ENCODE peak calls at places on chromosomes 13 and 19, in five cellular contexts. O, J, N, U and A are unnamed samples.

GRCh38 chr13:30418886-30419459 is 3.3 kb upstream of the UBE2L5 start:
- DNase-seq in O (no peak), U (no peak), J (no peak), N (no peak), A (no peak)

GRCh38 chr19:33501957-33502356 is 19.6 kb downstream of the PEPD start:
- DNase-seq in N (no peak), O (no peak), U (no peak), J (no peak), A (no peak)

GRCh38 chr19:49906879-49907564 is 10.3 kb upstream of the IL4I1 start:
- DNase-seq in J (no peak), U (no peak), O (no peak), N (no peak), A (no peak)

GRCh38 chr19:20928371-20928770 is 5.3 kb downstream of the ZNF85 start:
- DNase-seq in O (no peak), U (no peak), N (peak; percentile 23), J (no peak), A (peak; percentile 9)

GRCh38 chr13:23349127-23349897 is 84.2 kb downstream of the SACS start:
- DNase-seq in J (no peak), O (no peak), U (no peak), N (no peak), A (no peak)

GRCh38 chr13:72953391-72953960 is 105.3 kb upstream of the KLF5 start:
- DNase-seq in O (no peak), N (no peak), J (no peak), U (no peak), A (no peak)

GRCh38 chr19:21581646-21582045 is 76.2 kb downstream of the ZNF429 start:
- DNase-seq in N (no peak), O (no peak), U (no peak), J (no peak), A (no peak)

GRCh38 chr13:79245937-79246574 is 160.0 kb downstream of the RBM26 start:
- DNase-seq in J (no peak), U (no peak), N (no peak), O (no peak), A (peak; percentile 38)

GRCh38 chr19:11420894-11421606 is 1.9 kb upstream of the RGL3 start:
- DNase-seq in N (peak; percentile 86), J (peak; percentile 37), O (no peak), U (no peak), A (no peak)

GRCh38 chr19:29672933-29673336 is 7.7 kb downstream of the PLEKHF1 start:
- DNase-seq in U (no peak), J (no peak), N (no peak), O (no peak), A (no peak)

GRCh38 chr19:34489175-34489574 is 7.6 kb downstream of the WTIP start:
- DNase-seq in U (no peak), O (no peak), J (no peak), N (no peak), A (no peak)

GRCh38 chr19:41366089-41366488 is 2.1 kb upstream of the B9D2 start:
- DNase-seq in O (no peak), N (no peak), J (no peak), U (no peak), A (peak; percentile 35)

GRCh38 chr19:58086825-58087710 is 11.0 kb downstream of the ZSCAN18 start:
- DNase-seq in O (no peak), U (no peak), J (no peak), N (no peak), A (no peak)

GRCh38 chr13:44884076-44884729 is 105.1 kb downstream of the NUFIP1 start:
- DNase-seq in O (no peak), J (no peak), N (no peak), U (no peak), A (no peak)

GRCh38 chr13:100848304-100848703 is 173.7 kb upstream of the TMTC4 start:
- DNase-seq in U (no peak), O (no peak), N (peak; percentile 58), J (no peak), A (no peak)

GRCh38 chr13:65964672-65965071 is 1265.5 kb downstream of the PCDH9 start:
- DNase-seq in U (no peak), N (no peak), O (no peak), J (no peak), A (no peak)

GRCh38 chr19:47230122-47230920 is 678 bp downstream of the BBC3 start:
- DNase-seq in U (peak; percentile 69), J (no peak), N (peak; percentile 93), O (no peak), A (peak; percentile 64)

DNA sequence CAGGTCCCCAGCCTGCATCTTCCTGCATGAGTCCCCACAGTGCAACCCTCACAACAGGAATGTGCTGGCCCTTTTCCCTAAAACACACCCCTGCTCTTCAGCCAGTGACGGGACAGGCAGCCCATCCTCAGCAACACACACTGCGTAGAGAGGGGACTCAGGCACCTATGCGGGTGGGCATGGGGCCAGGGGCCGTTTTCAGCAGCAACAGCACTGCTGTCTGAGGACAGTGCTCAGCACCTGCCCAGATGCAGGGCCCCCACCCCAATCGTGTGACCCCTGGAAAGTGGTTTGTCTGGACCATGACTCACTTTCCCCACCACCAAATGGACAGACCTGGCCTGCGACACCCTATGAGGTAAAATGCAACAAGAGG is 28.0 kb upstream of the ISYNA1 start:
- DNase-seq in J (no peak), U (no peak), N (no peak), O (no peak), A (no peak)
- H3K4me1 ChIP-seq in J (peaks cover 68% of the 10 kb centered on the region), U (peaks cover 5% of the 10 kb centered on the region), N (peaks cover 1% of the 10 kb centered on the region), O (peaks cover 33% of the 10 kb centered on the region), A (no peaks in the 10 kb centered on the region)

DNA sequence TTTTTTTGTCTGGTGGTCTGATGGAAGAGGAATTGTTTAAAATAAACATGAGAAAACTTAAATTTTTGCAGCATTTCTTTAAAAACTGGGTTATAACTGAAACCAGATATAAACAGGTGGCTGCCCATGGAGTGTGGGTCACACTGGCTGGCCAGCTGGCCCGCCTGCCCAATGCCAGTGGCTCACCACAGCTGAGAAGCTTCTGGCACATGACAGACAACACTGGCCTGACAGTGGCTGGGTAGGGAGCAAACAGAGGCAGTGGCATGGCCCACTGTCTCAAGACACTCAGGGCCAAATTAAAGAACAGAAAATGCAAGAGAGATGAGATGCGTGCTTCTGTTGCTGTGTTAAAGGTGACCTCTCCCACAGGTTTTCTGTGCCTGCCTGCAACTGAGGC is 3.1 kb upstream of the SLC35E1 start:
- DNase-seq in J (no peak), N (no peak), U (no peak), O (no peak), A (no peak)
- H3K4me1 ChIP-seq in J (peaks cover 22% of the 10 kb centered on the region), N (no peaks in the 10 kb centered on the region), U (no peaks in the 10 kb centered on the region), O (peaks cover 10% of the 10 kb centered on the region), A (peaks cover 12% of the 10 kb centered on the region)

GRCh38 chr13:40648841-40649240 is 17.6 kb downstream of the FOXO1 start:
- DNase-seq in N (no peak), J (no peak), U (no peak), O (no peak), A (no peak)
- H3K4me1 ChIP-seq in N (peaks cover 12% of the 10 kb centered on the region), J (peaks cover 67% of the 10 kb centered on the region), U (peaks cover 7% of the 10 kb centered on the region), O (no peaks in the 10 kb centered on the region), A (peaks cover 8% of the 10 kb centered on the region)

GRCh38 chr19:19602713-19603320 is 15.7 kb downstream of the PBX4 start:
- DNase-seq in J (no peak), U (no peak), N (no peak), O (no peak), A (no peak)

GRCh38 chr19:19606021-19606420 is 12.5 kb downstream of the PBX4 start:
- DNase-seq in O (no peak), J (no peak), U (no peak), N (no peak), A (peak; percentile 24)

GRCh38 chr19:19600793-19601346 is 17.6 kb downstream of the PBX4 start:
- DNase-seq in U (no peak), J (no peak), N (no peak), O (no peak), A (no peak)

GRCh38 chr19:19599190-19599535 is 19.3 kb downstream of the PBX4 start:
- DNase-seq in O (no peak), U (no peak), N (no peak), J (no peak), A (no peak)

DNA sequence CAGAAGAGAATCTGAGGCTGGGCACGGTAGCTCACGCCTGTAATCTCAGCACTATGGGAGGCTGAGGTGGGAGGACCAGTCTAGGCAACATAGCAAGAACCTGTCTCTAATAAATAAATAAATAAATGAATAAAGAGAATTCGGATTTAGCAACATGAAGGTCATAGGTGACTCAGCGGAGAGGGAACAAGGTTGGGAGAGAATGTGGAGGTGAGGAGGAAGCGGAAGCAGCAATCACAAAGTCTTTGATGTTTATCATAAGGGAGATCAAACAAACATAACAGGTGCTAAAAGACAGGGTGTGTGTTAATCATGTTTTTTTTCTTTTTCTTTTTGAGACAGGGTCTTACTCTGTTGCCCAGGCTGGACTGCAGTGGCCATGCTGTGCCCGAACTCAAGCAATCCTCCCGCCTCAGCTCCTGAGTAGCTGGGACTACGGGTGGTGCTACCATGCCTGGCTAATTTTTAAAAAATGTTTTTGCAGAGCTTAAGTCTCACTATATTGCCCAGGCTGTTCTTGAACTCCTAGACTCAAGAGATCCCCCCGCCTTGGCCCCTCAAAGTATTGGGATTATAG is 16.3 kb downstream of the PBX4 start:
- DNase-seq in U (no peak), J (no peak), N (no peak), O (no peak), A (no peak)
- H3K4me1 ChIP-seq in U (no peaks in the 10 kb centered on the region), J (no peaks in the 10 kb centered on the region), N (peaks cover 2% of the 10 kb centered on the region), O (peaks cover 7% of the 10 kb centered on the region), A (peaks cover 5% of the 10 kb centered on the region)

DNA sequence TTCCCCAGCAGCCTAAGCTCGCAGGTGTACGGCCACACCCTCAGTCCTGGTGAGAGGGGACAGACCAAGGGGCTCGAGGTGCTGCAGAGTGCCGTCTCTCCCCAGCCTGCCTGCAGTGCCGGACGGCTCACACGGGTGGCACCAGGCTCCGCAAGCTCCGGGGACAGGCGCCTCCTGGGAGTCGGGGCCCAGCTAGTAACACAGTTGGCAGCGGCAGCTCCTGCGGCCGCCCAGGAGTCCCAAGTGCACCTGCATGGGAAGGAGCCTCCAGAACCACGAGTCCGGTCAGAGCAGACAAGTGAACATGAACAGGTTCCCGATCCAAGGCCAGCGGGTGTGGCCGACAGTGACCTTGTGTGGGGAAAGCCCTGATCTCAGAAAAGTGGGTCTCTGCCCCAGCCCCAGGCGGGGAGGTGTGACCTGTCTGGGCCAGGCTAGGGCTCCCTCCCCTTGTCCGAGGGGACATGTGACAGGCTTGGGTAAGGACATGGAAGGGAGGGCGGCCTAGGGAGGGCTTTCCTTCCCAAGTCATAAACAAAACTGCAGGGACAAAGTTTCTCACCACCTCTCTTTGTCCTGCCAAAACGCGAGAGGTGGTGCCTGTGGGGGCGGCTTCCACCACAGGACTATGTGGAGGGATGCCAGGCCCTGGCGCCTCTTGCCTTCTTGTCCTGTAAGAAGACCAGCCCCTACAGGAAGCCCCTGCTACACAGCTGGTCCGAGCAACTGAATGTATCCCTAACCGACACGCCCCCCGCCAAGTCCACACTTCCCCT is 46.5 kb downstream of the MLLT1 start:
- DNase-seq in O (no peak), N (no peak), J (peak; percentile 87), U (peak; percentile 5), A (peak; percentile 82)
- H3K4me1 ChIP-seq in O (peaks cover 29% of the 10 kb centered on the region), N (no peaks in the 10 kb centered on the region), J (peaks cover 60% of the 10 kb centered on the region), U (peaks cover 29% of the 10 kb centered on the region), A (peaks cover 22% of the 10 kb centered on the region)

DNA sequence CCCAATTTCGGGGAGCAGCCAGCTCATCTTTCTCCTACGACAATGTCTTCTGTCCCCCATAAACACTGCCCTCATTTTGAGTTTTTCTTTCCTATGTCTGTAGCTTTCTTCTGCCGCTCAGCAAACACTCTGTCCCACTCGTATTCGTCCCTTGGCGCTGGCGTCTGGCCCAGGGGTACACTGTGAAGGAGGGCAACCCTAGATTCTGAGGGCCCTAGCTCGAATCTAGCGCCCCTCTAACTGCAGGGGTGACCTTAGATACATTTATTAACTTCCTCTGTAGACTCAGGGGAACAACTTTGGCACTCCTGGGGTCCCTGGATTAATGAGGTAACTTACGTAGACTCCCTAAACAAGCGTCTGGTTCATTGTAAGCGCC is 679 bp upstream of the LRCH1 start:
- DNase-seq in J (no peak), U (no peak), O (no peak), N (no peak), A (peak; percentile 42)
- H3K4me1 ChIP-seq in J (peaks cover 18% of the 10 kb centered on the region), U (peaks cover 11% of the 10 kb centered on the region), O (no peaks in the 10 kb centered on the region), N (peaks cover 4% of the 10 kb centered on the region), A (peaks cover 4% of the 10 kb centered on the region)